ENCODE peak calls at places on chromosomes 13 and 19, in five cellular contexts. G is C1 segment of cervical spinal cord, O is testis, R is caudate nucleus, T is posterior vena cava. X is an unnamed sample.

GRCh38 chr13:43567608-43568007 is 219.2 kb downstream of the ENOX1 start:
- DNase-seq in G (no peak), O (no peak), R (no peak), T (no peak), X (peak)

GRCh38 chr13:60811581-60811980 is 414.6 kb downstream of the TDRD3 start:
- DNase-seq in G (no peak), O (no peak), R (no peak), T (no peak), X (no peak)

GRCh38 chr19:48445256-48445605 is 552 bp upstream of the GRWD1 start:
- DNase-seq in G (no peak), O (peak), R (no peak), T (no peak), X (peak)

GRCh38 chr13:25738342-25738771 is 313.5 kb downstream of the SHISA2 start:
- DNase-seq in G (peak), O (no peak), R (no peak), T (no peak), X (no peak)

GRCh38 chr13:68232351-68233130 is 1002.4 kb upstream of the PCDH9 start:
- DNase-seq in G (no peak), O (no peak), R (no peak), T (no peak), X (no peak)

GRCh38 chr13:44108345-44108858 is 228.7 kb downstream of the LACC1 start:
- DNase-seq in G (no peak), O (no peak), R (no peak), T (no peak), X (no peak)

GRCh38 chr13:72259528-72259927 is 392.5 kb upstream of the DACH1 start:
- DNase-seq in G (no peak), O (no peak), R (no peak), T (no peak), X (no peak)

GRCh38 chr13:59112375-59112774 is 1051.4 kb downstream of the DIAPH3 start:
- DNase-seq in G (no peak), O (no peak), R (no peak), T (no peak), X (peak)

GRCh38 chr13:24127116-24127631 is 33.3 kb upstream of the SPATA13 start:
- DNase-seq in G (no peak), O (no peak), R (no peak), T (no peak), X (no peak)

GRCh38 chr19:52648336-52648990 is 10.3 kb upstream of the ZNF83 start:
- DNase-seq in G (no peak), O (no peak), R (no peak), T (no peak), X (peak)

GRCh38 chr13:104014803-104015645 is 948.8 kb upstream of the SLC10A2 start:
- DNase-seq in G (no peak), O (no peak), R (no peak), T (no peak), X (no peak)

GRCh38 chr13:27665333-27665732 is 43.6 kb downstream of the POLR1D start:
- DNase-seq in G (no peak), O (no peak), R (no peak), T (no peak), X (no peak)

GRCh38 chr19:10270180-10270615 is 722 bp upstream of the ICAM1 start:
- DNase-seq in G (no peak), O (peak), R (no peak), T (peak), X (no peak)

GRCh38 chr13:106417467-106418110 is 117.9 kb downstream of the EFNB2 start:
- DNase-seq in G (no peak), O (no peak), R (no peak), T (no peak), X (no peak)

GRCh38 chr19:37362733-37363132 is 8.2 kb upstream of the ZNF527 start:
- DNase-seq in G (no peak), O (no peak), R (no peak), T (no peak), X (no peak)

GRCh38 chr13:95588721-95589120 is 36.2 kb downstream of the CLDN10 start:
- DNase-seq in G (no peak), O (no peak), R (no peak), T (no peak), X (peak)

GRCh38 chr19:40303765-40304164 is 18.6 kb upstream of the AKT2 start:
- DNase-seq in G (no peak), O (no peak), R (no peak), T (peak), X (no peak)

GRCh38 chr19:12703056-12703455 is 6.6 kb upstream of the FBXW9 start:
- DNase-seq in G (no peak), O (peak), R (no peak), T (no peak), X (no peak)

GRCh38 chr13:24041822-24042221 is 118.7 kb upstream of the SPATA13 start:
- DNase-seq in G (no peak), O (no peak), R (no peak), T (no peak), X (no peak)

GRCh38 chr13:26502826-26503225 is 54.7 kb upstream of the WASF3 start:
- DNase-seq in G (no peak), O (peak), R (no peak), T (no peak), X (peak)

GRCh38 chr13:77389617-77389984 is 62.7 kb upstream of the MYCBP2 start:
- DNase-seq in G (no peak), O (no peak), R (no peak), T (no peak), X (no peak)

GRCh38 chr19:32599736-32600157 is 18.8 kb downstream of the PDCD5 start:
- DNase-seq in G (no peak), O (peak), R (no peak), T (no peak), X (peak)

GRCh38 chr13:34294483-34295129 is 476.7 kb downstream of the RFC3 start:
- DNase-seq in G (no peak), O (peak), R (no peak), T (no peak), X (no peak)

GRCh38 chr19:38930776-38931761 is at the start of gene MRPS12:
- DNase-seq in G (peak), O (peak), R (peak), T (peak), X (peak)

GRCh38 chr13:45928843-45929242 is 77.3 kb upstream of the SIAH3 start:
- DNase-seq in G (no peak), O (no peak), R (no peak), T (no peak), X (no peak)

GRCh38 chr19:44876930-44877530 is 14.0 kb upstream of the TOMM40 start:
- DNase-seq in G (no peak), O (peak), R (no peak), T (no peak), X (no peak)

GRCh38 chr19:1213391-1214286 is 8.1 kb downstream of the STK11 start:
- DNase-seq in G (peak), O (peak), R (no peak), T (peak), X (peak)

GRCh38 chr13:100040196-100040595 is 48.7 kb upstream of the PCCA start:
- DNase-seq in G (no peak), O (no peak), R (no peak), T (no peak), X (no peak)

GRCh38 chr13:44174769-44175425 is 198.7 kb upstream of the SERP2 start:
- DNase-seq in G (no peak), O (peak), R (no peak), T (no peak), X (peak)

GRCh38 chr19:413756-414420 is 4.9 kb upstream of the C2CD4C start:
- DNase-seq in G (no peak), O (no peak), R (no peak), T (peak), X (no peak)

GRCh38 chr13:113046066-113046882 is 59.3 kb upstream of the F7 start:
- DNase-seq in G (no peak), O (no peak), R (no peak), T (peak), X (no peak)